ENCODE peak calls at places on chromosomes 7 and 10, in seven cellular contexts. M is astrocyte of the cerebellum, C is HEK293T, E is T-helper 2 cell, K is non-pigmented ciliary epithelial cell, I is ascending aorta, B is NCI-H2171 treated with DMSO at 0.1 percent for 48 hours. N is an unnamed sample.
A peak's percentile ranks its signal among the peaks of the same experiment; 100 is the strongest.

GRCh38 chr7:1530946-1531262 is 402 bp downstream of the MAFK start:
- DNase-seq in C (no peak), E (no peak), B (no peak), K (no peak), I (no peak), M (no peak), N (no peak)

GRCh38 chr10:116767235-116767634 is 24.9 kb upstream of the HSPA12A start:
- DNase-seq in M (no peak), I (no peak), B (no peak), K (no peak), E (no peak), C (no peak), N (no peak)

GRCh38 chr7:87797798-87798403 is 78.3 kb downstream of the SLC25A40 start:
- DNase-seq in E (peak; percentile 55), B (peak; percentile 74), I (no peak), K (peak; percentile 14), M (peak; percentile 22), C (peak; percentile 42), N (no peak)

GRCh38 chr7:141097430-141097829 is 23.6 kb downstream of the TMEM178B start:
- DNase-seq in K (no peak), B (no peak), M (peak; percentile 18), C (no peak), E (peak; percentile 3), I (no peak), N (peak; percentile 62)

GRCh38 chr7:96321041-96321669 is 743 bp downstream of the SLC25A13 start:
- DNase-seq in C (peak; percentile 73), M (peak; percentile 49), I (peak; percentile 45), E (peak; percentile 67), B (peak; percentile 92), K (no peak), N (peak; percentile 93)

GRCh38 chr10:65416094-65416493 is 1509.7 kb upstream of the LRRTM3 start:
- DNase-seq in K (no peak), E (no peak), C (no peak), I (no peak), B (no peak), M (no peak), N (no peak)

GRCh38 chr7:55158541-55158940 is 139.7 kb downstream of the EGFR start:
- DNase-seq in I (no peak), M (peak; percentile 57), C (no peak), K (peak; percentile 27), B (no peak), E (no peak), N (no peak)

GRCh38 chr10:4758256-4758655 is 67.8 kb upstream of the AKR1E2 start:
- DNase-seq in K (no peak), M (no peak), B (no peak), E (no peak), C (no peak), I (no peak), N (no peak)

GRCh38 chr7:107201795-107202450 is 33.1 kb downstream of the HBP1 start:
- DNase-seq in M (no peak), B (peak; percentile 74), C (peak; percentile 57), I (no peak), E (peak; percentile 22), K (no peak), N (peak; percentile 38)

GRCh38 chr10:21535494-21535818 is 1.4 kb downstream of the MLLT10 start:
- DNase-seq in B (no peak), K (no peak), E (no peak), C (no peak), I (no peak), M (no peak), N (no peak)

GRCh38 chr10:58921366-58921947 is 255.0 kb upstream of the PHYHIPL start:
- DNase-seq in E (no peak), C (no peak), B (no peak), K (no peak), M (no peak), I (no peak), N (no peak)

GRCh38 chr7:22452142-22452763 is 47.7 kb downstream of the STEAP1B start:
- DNase-seq in I (no peak), E (peak; percentile 26), C (peak; percentile 79), K (no peak), M (no peak), B (no peak), N (peak; percentile 33)

GRCh38 chr10:131983780-131984179 is 2.1 kb upstream of the BNIP3 start:
- DNase-seq in C (no peak), K (peak; percentile 93), M (peak; percentile 19), B (no peak), E (no peak), I (no peak), N (no peak)

GRCh38 chr10:47326927-47327330 is 4.7 kb downstream of the GDF2 start:
- DNase-seq in B (no peak), E (no peak), I (no peak), M (no peak), C (no peak), K (no peak), N (no peak)

GRCh38 chr7:44223362-44224114 is 22.8 kb downstream of the YKT6 start:
- DNase-seq in E (no peak), I (no peak), M (no peak), K (no peak), C (no peak), B (peak; percentile 84), N (peak; percentile 78)

GRCh38 chr7:117716707-117717294 is 156.4 kb downstream of the CTTNBP2 start:
- DNase-seq in B (no peak), K (no peak), M (no peak), C (no peak), I (no peak), E (no peak), N (no peak)

GRCh38 chr10:105834261-105835059 is 1193.4 kb downstream of the SORCS3 start:
- DNase-seq in B (no peak), K (peak; percentile 22), C (no peak), E (no peak), I (no peak), M (no peak), N (no peak)

GRCh38 chr7:142104550-142105527 is 6.7 kb upstream of the MGAM2 start:
- DNase-seq in I (no peak), M (no peak), K (no peak), B (no peak), E (no peak), C (no peak), N (peak; percentile 1)

GRCh38 chr10:68628576-68629127 is 68.5 kb downstream of the TET1 start:
- DNase-seq in C (no peak), B (no peak), I (no peak), E (peak; percentile 35), M (peak; percentile 38), K (no peak), N (peak; percentile 43)

GRCh38 chr10:123140983-123141390 is 5.2 kb downstream of the HMX3 start:
- DNase-seq in M (no peak), K (no peak), B (no peak), I (no peak), E (no peak), C (no peak), N (no peak)

GRCh38 chr7:102883098-102883860 is 29.5 kb upstream of the LRRC17 start:
- DNase-seq in B (no peak), C (no peak), K (no peak), I (no peak), M (no peak), E (peak; percentile 10), N (no peak)

GRCh38 chr10:6239213-6239991 is 36.7 kb downstream of the PFKFB3 start:
- DNase-seq in E (peak; percentile 86), B (no peak), C (peak; percentile 21), K (peak; percentile 98), I (no peak), M (peak; percentile 96), N (peak; percentile 80)

N was measured in SJCRH30.